ENCODE peak calls at places on chromosomes 4 and X, in nine cellular contexts. L is fibroblast of the aortic adventitia, K is dorsolateral prefrontal cortex, F is stomach, J is kidney epithelial cell, N is lower leg skin, S is thoracic aorta, W is HCT116, E is HL-60. Z is an unnamed sample.

GRCh38 chrX:153922932-153923857 is 2.9 kb downstream of the ARHGAP4 start:
- DNase-seq in E (no peak), K (peak; percentile 87), S (no peak), L (peak; percentile 67), J (no peak), W (no peak), N (no peak), F (peak; percentile 88), Z (no peak)

GRCh38 chrX:132612990-132613564 is 124.2 kb upstream of the MBNL3 start:
- DNase-seq in K (no peak), L (peak; percentile 25), J (no peak), S (no peak), W (peak; percentile 12), E (no peak), F (peak; percentile 56), N (no peak), Z (no peak)

GRCh38 chr4:41751325-41752061 is 3.0 kb upstream of the PHOX2B start:
- DNase-seq in S (no peak), L (no peak), E (no peak), W (no peak), J (no peak), N (no peak), F (no peak), K (no peak), Z (no peak)

GRCh38 chrX:2635366-2635765 is 55.7 kb upstream of the CD99 start:
- DNase-seq in L (peak; percentile 37), N (no peak), E (no peak), W (no peak), F (no peak), K (no peak), S (no peak), J (no peak), Z (no peak)

GRCh38 chr4:83552085-83552484 is 16.2 kb downstream of the GPAT3 start:
- DNase-seq in S (no peak), E (no peak), L (peak; percentile 87), K (no peak), F (no peak), W (no peak), N (no peak), J (no peak), Z (no peak)

GRCh38 chr4:1216869-1217294 is 32.0 kb downstream of the CTBP1 start:
- DNase-seq in F (peak; percentile 48), N (no peak), J (no peak), W (no peak), K (peak; percentile 75), S (no peak), L (no peak), E (peak; percentile 72), Z (no peak)

GRCh38 chrX:40471965-40472648 is 108.7 kb upstream of the ATP6AP2 start:
- DNase-seq in W (no peak), K (peak; percentile 11), L (peak; percentile 60), J (peak; percentile 58), S (no peak), F (peak; percentile 38), E (no peak), N (peak; percentile 15), Z (peak; percentile 33)

GRCh38 chrX:40531056-40531826 is 49.5 kb upstream of the ATP6AP2 start:
- DNase-seq in K (no peak), S (no peak), E (no peak), F (no peak), W (no peak), N (no peak), J (no peak), L (no peak), Z (no peak)

GRCh38 chr4:151983854-151984253 is 223.0 kb upstream of the GATB start:
- DNase-seq in N (no peak), W (no peak), S (no peak), K (peak; percentile 75), J (no peak), E (no peak), L (peak; percentile 51), F (no peak), Z (no peak)

GRCh38 chr4:183987987-183988392 is 82.9 kb downstream of the STOX2 start:
- DNase-seq in W (peak; percentile 68), K (peak; percentile 60), F (peak; percentile 68), L (peak; percentile 95), N (peak; percentile 71), J (peak; percentile 88), S (peak; percentile 43), E (peak; percentile 72), Z (no peak)

GRCh38 chrX:38870386-38870895 is 69.2 kb downstream of the MID1IP1 start:
- DNase-seq in E (no peak), L (no peak), S (no peak), W (no peak), N (peak; percentile 21), K (no peak), J (no peak), F (no peak), Z (no peak)

GRCh38 chr4:85708468-85708867 is 233.5 kb downstream of the ARHGAP24 start:
- DNase-seq in L (no peak), J (no peak), F (no peak), E (no peak), N (no peak), W (no peak), K (no peak), S (no peak), Z (no peak)

GRCh38 chr4:14934704-14935390 is 67.4 kb upstream of the CPEB2 start:
- DNase-seq in S (no peak), J (no peak), K (no peak), W (no peak), F (peak; percentile 69), L (no peak), E (no peak), N (no peak), Z (no peak)

GRCh38 chr4:186931519-186931918 is 207.9 kb upstream of the FAT1 start:
- DNase-seq in W (no peak), K (no peak), E (no peak), S (no peak), F (no peak), J (no peak), L (no peak), N (no peak), Z (no peak)

GRCh38 chrX:153349952-153350351 is 16.0 kb downstream of the ZNF275 start:
- DNase-seq in L (no peak), N (no peak), K (no peak), F (no peak), E (no peak), S (no peak), W (no peak), J (no peak), Z (no peak)

GRCh38 chr4:63717384-63717783 is 691.9 kb downstream of the TECRL start:
- DNase-seq in L (no peak), W (no peak), F (no peak), E (no peak), K (no peak), N (no peak), J (peak; percentile 5), S (no peak), Z (peak; percentile 3)

GRCh38 chr4:55866290-55866907 is 13.0 kb downstream of the EXOC1 start:
- DNase-seq in N (no peak), E (peak; percentile 70), F (no peak), W (peak; percentile 82), S (no peak), L (peak; percentile 95), K (no peak), J (peak; percentile 88), Z (peak; percentile 15)

GRCh38 chr4:119833611-119834010 is 205.0 kb upstream of the PDE5A start:
- DNase-seq in L (peak; percentile 25), E (no peak), W (no peak), N (no peak), S (no peak), K (no peak), F (no peak), J (no peak), Z (no peak)

GRCh38 chr4:163072222-163072621 is 94.5 kb downstream of the NAF1 start:
- DNase-seq in W (no peak), N (no peak), S (no peak), K (no peak), E (no peak), L (no peak), J (no peak), F (no peak), Z (no peak)

GRCh38 chr4:41141910-41142309 is 72.4 kb downstream of the APBB2 start:
- DNase-seq in S (no peak), L (peak; percentile 98), E (no peak), F (no peak), W (no peak), J (peak; percentile 63), N (no peak), K (no peak), Z (no peak)

DNA sequence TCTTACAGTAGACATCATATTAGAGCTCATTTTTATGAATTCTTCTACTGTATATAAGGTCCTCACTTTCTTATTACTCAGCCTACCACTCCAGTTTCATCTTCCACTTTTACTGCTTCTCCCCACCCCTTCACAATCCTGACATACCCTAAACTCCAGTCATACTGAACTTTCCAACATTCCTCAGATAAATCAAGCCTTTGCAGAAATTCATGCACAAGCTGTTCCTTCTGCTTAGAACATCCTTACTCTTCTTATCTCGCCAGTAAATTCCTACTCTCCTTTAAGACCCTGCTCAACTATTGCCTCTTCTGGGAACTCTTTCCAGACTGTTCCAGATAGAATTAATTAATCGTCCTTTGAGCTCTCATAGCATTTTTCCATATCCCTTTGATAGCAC is 24.8 kb downstream of the RTL9 start:
- DNase-seq in F (no peak), N (no peak), L (peak; percentile 90), J (no peak), K (no peak), W (no peak), E (no peak), S (no peak), Z (no peak)
- H3K4me3 ChIP-seq in F (no peak overlapping the region), N (no peak overlapping the region), L (no peak overlapping the region), J (no peak overlapping the region), K (no peak overlapping the region), W (no peak overlapping the region), E (no peak overlapping the region), S (no peak overlapping the region), Z (no peak overlapping the region)

DNA sequence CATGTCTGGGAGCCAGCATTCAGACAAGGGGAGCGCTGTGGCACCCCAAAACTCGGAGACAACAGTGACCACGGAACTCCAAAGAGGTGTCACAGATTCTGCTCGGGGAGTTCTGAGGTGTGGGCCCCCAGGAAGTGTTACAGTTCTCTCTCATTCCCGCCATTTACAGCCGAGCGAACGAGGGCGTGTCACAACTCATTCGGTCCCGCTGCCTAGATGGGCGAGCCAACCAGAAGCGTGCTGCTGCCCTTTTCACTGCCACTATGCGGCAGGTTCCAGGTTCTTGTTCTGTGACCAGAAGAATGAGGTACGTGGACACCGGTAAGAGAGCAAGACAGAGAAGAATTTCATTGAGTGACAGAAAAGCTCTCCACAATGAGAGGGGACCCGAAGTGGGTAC is 1370.6 kb upstream of the AGA start:
- DNase-seq in S (no peak), K (no peak), W (no peak), F (no peak), L (no peak), J (no peak), N (no peak), E (no peak), Z (no peak)
- H3K4me3 ChIP-seq in S (no peak overlapping the region), K (no peak overlapping the region), W (no peak overlapping the region), F (no peak overlapping the region), L (no peak overlapping the region), J (no peak overlapping the region), N (no peak overlapping the region), E (no peak overlapping the region), Z (no peak overlapping the region)

GRCh38 chr4:139943277-139943676 is 210.7 kb downstream of the MAML3 start:
- DNase-seq in E (no peak), J (no peak), L (peak; percentile 28), N (no peak), F (no peak), W (no peak), S (no peak), K (no peak), Z (no peak)
- H3K4me3 ChIP-seq in E (no peak overlapping the region), J (no peak overlapping the region), L (no peak overlapping the region), N (no peak overlapping the region), F (no peak overlapping the region), W (no peak overlapping the region), S (no peak overlapping the region), K (no peak overlapping the region), Z (no peak overlapping the region)

GRCh38 chr4:86959588-86960500 is 25.0 kb downstream of the AFF1 start:
- DNase-seq in W (no peak), J (no peak), S (no peak), N (no peak), F (no peak), E (no peak), L (no peak), K (no peak), Z (no peak)
- H3K4me3 ChIP-seq in W (no peak overlapping the region), J (no peak overlapping the region), S (no peak overlapping the region), N (no peak overlapping the region), F (no peak overlapping the region), E (no peak overlapping the region), L (no peak overlapping the region), K (no peak overlapping the region), Z (no peak overlapping the region)

Z was measured in GM12878.